ENCODE peak calls at places on chromosomes 16 and 17, in four cellular contexts. L is naive thymus-derived CD8-positive, alpha-beta T cell; V is NCI-H1417; U is activated gamma-delta T cell. K is an unnamed sample.

GRCh38 chr16:57372372-57373116 is at the start of gene CX3CL1:
- DNase-seq in L (no peak), V (no peak), U (no peak), K (no peak)

GRCh38 chr17:73323622-73324455 is 12.0 kb upstream of the CDC42EP4 start:
- DNase-seq in L (no peak), V (no peak), U (no peak), K (no peak)

GRCh38 chr16:75494696-75495601 is at the start of gene CHST6:
- DNase-seq in L (peak; percentile 19), V (no peak), U (no peak), K (no peak)

GRCh38 chr17:69558796-69559195 is 144.3 kb downstream of the MAP2K6 start:
- DNase-seq in L (no peak), V (no peak), U (no peak), K (no peak)

GRCh38 chr17:67347826-67348225 is 18.6 kb downstream of the PSMD12 start:
- DNase-seq in L (no peak), V (no peak), U (no peak), K (no peak)

GRCh38 chr17:47950448-47950847 is 7.2 kb downstream of the PRR15L start:
- DNase-seq in L (no peak), V (no peak), U (no peak), K (no peak)

GRCh38 chr16:49869731-49870130 is 13.8 kb upstream of the ZNF423 start:
- DNase-seq in L (no peak), V (no peak), U (no peak), K (no peak)

GRCh38 chr16:68093816-68094613 is 8.8 kb downstream of the NFATC3 start:
- DNase-seq in L (no peak), V (no peak), U (no peak), K (peak; percentile 37)

GRCh38 chr17:74737299-74738050 is 419 bp downstream of the RAB37 start:
- DNase-seq in L (peak; percentile 52), V (no peak), U (no peak), K (peak; percentile 53)

GRCh38 chr17:81958633-81959342 is 2.2 kb downstream of the NOTUM start:
- DNase-seq in L (no peak), V (no peak), U (no peak), K (no peak)